ENCODE peak calls at places on chromosomes 12 and 14, in five cellular contexts. One of them, this sample, is unnamed.

GRCh38 chr12:124567673-124568373 is 411 bp upstream of the NCOR2 start:
- DNase-seq in H9: peak; percentile 75
- DNase-seq in MM.1S: peak; percentile 67
- DNase-seq in neural progenitor cell: no peak
- DNase-seq in astrocyte: peak; percentile 94
- DNase-seq in this sample: peak; percentile 94

GRCh38 chr14:96638041-96638855 is 136.1 kb downstream of the PAPOLA start:
- DNase-seq in astrocyte: no peak
- DNase-seq in H9: no peak
- DNase-seq in MM.1S: no peak
- DNase-seq in neural progenitor cell: no peak
- DNase-seq in this sample: no peak

GRCh38 chr14:84707830-84708229 is 822.1 kb upstream of the FLRT2 start:
- DNase-seq in MM.1S: no peak
- DNase-seq in astrocyte: no peak
- DNase-seq in H9: no peak
- DNase-seq in neural progenitor cell: peak; percentile 28
- DNase-seq in this sample: no peak

GRCh38 chr12:115176741-115177400 is 492.9 kb upstream of the TBX3 start:
- DNase-seq in astrocyte: peak; percentile 41
- DNase-seq in neural progenitor cell: no peak
- DNase-seq in MM.1S: no peak
- DNase-seq in H9: no peak
- DNase-seq in this sample: no peak

GRCh38 chr12:91617830-91618229 is 435.2 kb upstream of the DCN start:
- DNase-seq in H9: no peak
- DNase-seq in astrocyte: no peak
- DNase-seq in neural progenitor cell: no peak
- DNase-seq in MM.1S: no peak
- DNase-seq in this sample: no peak

GRCh38 chr12:53048780-53049401 is 974 bp upstream of the TNS2 start:
- DNase-seq in H9: peak; percentile 83
- DNase-seq in neural progenitor cell: peak; percentile 71
- DNase-seq in MM.1S: no peak
- DNase-seq in astrocyte: no peak
- DNase-seq in this sample: peak; percentile 78

GRCh38 chr12:79298511-79298910 is 392.3 kb downstream of the PAWR start:
- DNase-seq in astrocyte: no peak
- DNase-seq in neural progenitor cell: no peak
- DNase-seq in H9: no peak
- DNase-seq in MM.1S: no peak
- DNase-seq in this sample: no peak

GRCh38 chr12:116524964-116525379 is 34.2 kb upstream of the MAP1LC3B2 start:
- DNase-seq in MM.1S: no peak
- DNase-seq in neural progenitor cell: peak; percentile 60
- DNase-seq in H9: peak; percentile 84
- DNase-seq in astrocyte: peak; percentile 60
- DNase-seq in this sample: no peak

GRCh38 chr12:47207005-47207717 is 127.4 kb upstream of the AMIGO2 start:
- DNase-seq in neural progenitor cell: no peak
- DNase-seq in MM.1S: peak; percentile 63
- DNase-seq in astrocyte: no peak
- DNase-seq in H9: no peak
- DNase-seq in this sample: no peak

GRCh38 chr12:79997115-79997805 is 62.4 kb upstream of the PPP1R12A start:
- DNase-seq in MM.1S: peak; percentile 48
- DNase-seq in astrocyte: no peak
- DNase-seq in H9: no peak
- DNase-seq in neural progenitor cell: no peak
- DNase-seq in this sample: no peak

GRCh38 chr12:69708649-69709048 is 9.5 kb upstream of the BEST3 start:
- DNase-seq in neural progenitor cell: no peak
- DNase-seq in H9: no peak
- DNase-seq in MM.1S: peak; percentile 26
- DNase-seq in astrocyte: no peak
- DNase-seq in this sample: no peak

GRCh38 chr14:25150401-25150800 is 100.5 kb upstream of the STXBP6 start:
- DNase-seq in H9: no peak
- DNase-seq in neural progenitor cell: no peak
- DNase-seq in MM.1S: no peak
- DNase-seq in astrocyte: peak; percentile 58
- DNase-seq in this sample: no peak

GRCh38 chr12:10361622-10362021 is 28.2 kb downstream of the KLRK1 start:
- DNase-seq in H9: no peak
- DNase-seq in astrocyte: peak; percentile 76
- DNase-seq in MM.1S: no peak
- DNase-seq in neural progenitor cell: no peak
- DNase-seq in this sample: peak; percentile 56

GRCh38 chr12:50355365-50355764 is 41.0 kb downstream of the FAM186A start:
- DNase-seq in astrocyte: no peak
- DNase-seq in H9: no peak
- DNase-seq in neural progenitor cell: no peak
- DNase-seq in MM.1S: no peak
- DNase-seq in this sample: no peak

GRCh38 chr12:1583421-1584078 is 10.8 kb downstream of the FBXL14 start:
- DNase-seq in H9: peak; percentile 74
- DNase-seq in neural progenitor cell: peak; percentile 92
- DNase-seq in astrocyte: peak; percentile 70
- DNase-seq in MM.1S: peak; percentile 79
- DNase-seq in this sample: peak; percentile 89

GRCh38 chr14:20667957-20668356 is 16.4 kb upstream of the RNASE4 start:
- DNase-seq in astrocyte: no peak
- DNase-seq in neural progenitor cell: no peak
- DNase-seq in H9: no peak
- DNase-seq in MM.1S: peak; percentile 28
- DNase-seq in this sample: no peak

GRCh38 chr12:27936196-27936595 is 36.3 kb downstream of the PTHLH start:
- DNase-seq in astrocyte: peak; percentile 23
- DNase-seq in neural progenitor cell: peak; percentile 5
- DNase-seq in H9: no peak
- DNase-seq in MM.1S: no peak
- DNase-seq in this sample: no peak

GRCh38 chr14:92677087-92677668 is 71.2 kb downstream of the LGMN start:
- DNase-seq in neural progenitor cell: no peak
- DNase-seq in astrocyte: no peak
- DNase-seq in MM.1S: no peak
- DNase-seq in H9: no peak
- DNase-seq in this sample: no peak

GRCh38 chr12:68106660-68107059 is 52.9 kb downstream of the IFNG start:
- DNase-seq in MM.1S: no peak
- DNase-seq in astrocyte: no peak
- DNase-seq in H9: no peak
- DNase-seq in neural progenitor cell: no peak
- DNase-seq in this sample: no peak

GRCh38 chr12:92506460-92506859 is 196.3 kb upstream of the PLEKHG7 start:
- DNase-seq in astrocyte: no peak
- DNase-seq in neural progenitor cell: no peak
- DNase-seq in MM.1S: no peak
- DNase-seq in H9: no peak
- DNase-seq in this sample: peak; percentile 17

GRCh38 chr14:102775855-102776760 is 1.1 kb upstream of the TRAF3 start:
- DNase-seq in H9: peak; percentile 32
- DNase-seq in MM.1S: no peak
- DNase-seq in astrocyte: peak; percentile 77
- DNase-seq in neural progenitor cell: no peak
- DNase-seq in this sample: peak; percentile 78

GRCh38 chr12:96422192-96422591 is 22.0 kb upstream of the CDK17 start:
- DNase-seq in MM.1S: no peak
- DNase-seq in H9: no peak
- DNase-seq in neural progenitor cell: no peak
- DNase-seq in astrocyte: no peak
- DNase-seq in this sample: no peak

GRCh38 chr14:103891667-103892215 is 36.5 kb upstream of the TDRD9 start:
- DNase-seq in H9: no peak
- DNase-seq in neural progenitor cell: no peak
- DNase-seq in MM.1S: no peak
- DNase-seq in astrocyte: no peak
- DNase-seq in this sample: no peak

GRCh38 chr12:88650715-88651114 is 70.4 kb upstream of the KITLG start:
- DNase-seq in MM.1S: no peak
- DNase-seq in H9: no peak
- DNase-seq in astrocyte: peak; percentile 57
- DNase-seq in neural progenitor cell: no peak
- DNase-seq in this sample: peak; percentile 35
- H3K4me2 ChIP-seq in MM.1S: no peak overlapping the region
- H3K4me2 ChIP-seq in H9: no peak overlapping the region
- H3K4me2 ChIP-seq in astrocyte: no peak overlapping the region
- H3K4me2 ChIP-seq in neural progenitor cell: no peak overlapping the region
- H3K4me2 ChIP-seq in this sample: no peak overlapping the region

GRCh38 chr14:69637503-69638030 is 26.2 kb downstream of the SUSD6 start:
- DNase-seq in MM.1S: no peak
- DNase-seq in H9: no peak
- DNase-seq in astrocyte: no peak
- DNase-seq in neural progenitor cell: peak; percentile 56
- DNase-seq in this sample: peak; percentile 42

GRCh38 chr14:69643430-69644200 is 32.2 kb downstream of the SUSD6 start:
- DNase-seq in MM.1S: no peak
- DNase-seq in neural progenitor cell: no peak
- DNase-seq in H9: no peak
- DNase-seq in astrocyte: peak; percentile 80
- DNase-seq in this sample: no peak

GRCh38 chr14:69644814-69645213 is 33.4 kb downstream of the SUSD6 start:
- DNase-seq in astrocyte: no peak
- DNase-seq in H9: no peak
- DNase-seq in neural progenitor cell: no peak
- DNase-seq in MM.1S: no peak
- DNase-seq in this sample: no peak

GRCh38 chr14:69636718-69637480 is 25.5 kb downstream of the SUSD6 start:
- DNase-seq in astrocyte: no peak
- DNase-seq in H9: no peak
- DNase-seq in MM.1S: no peak
- DNase-seq in neural progenitor cell: no peak
- DNase-seq in this sample: no peak

GRCh38 chr14:69640931-69641330 is 29.5 kb downstream of the SUSD6 start:
- DNase-seq in astrocyte: no peak
- DNase-seq in H9: no peak
- DNase-seq in MM.1S: no peak
- DNase-seq in neural progenitor cell: no peak
- DNase-seq in this sample: no peak
- H3K4me1 ChIP-seq in astrocyte: peaks cover 26% of the 10 kb centered on the region
- H3K4me1 ChIP-seq in H9: peaks cover 10% of the 10 kb centered on the region
- H3K4me1 ChIP-seq in MM.1S: peaks cover 12% of the 10 kb centered on the region
- H3K4me1 ChIP-seq in neural progenitor cell: peaks cover 32% of the 10 kb centered on the region
- H3K4me1 ChIP-seq in this sample: peaks cover 19% of the 10 kb centered on the region

DNA sequence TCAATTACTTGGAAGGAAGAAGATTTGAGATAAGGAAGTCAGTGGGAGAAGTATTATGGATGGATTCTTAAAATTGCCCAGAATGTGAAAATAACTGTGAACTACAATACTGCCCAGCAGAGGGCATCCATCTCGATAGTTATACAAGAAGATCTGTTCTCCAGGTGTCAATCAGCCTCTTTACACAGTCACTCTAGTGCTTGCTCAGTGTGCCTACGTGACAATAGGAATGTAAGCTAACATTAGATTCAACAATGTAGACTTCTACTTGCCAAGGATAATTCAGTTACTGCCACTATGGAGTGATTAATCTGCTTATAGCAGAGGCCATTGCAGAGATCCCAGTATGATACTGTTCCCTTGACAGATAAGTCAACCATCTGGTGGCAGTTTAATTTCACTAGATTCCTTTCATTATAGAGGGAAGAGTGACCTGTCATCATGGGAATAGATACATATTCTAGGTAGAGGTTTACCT is 10.6 kb upstream of the MAP4K5 start:
- DNase-seq in MM.1S: peak; percentile 47
- DNase-seq in neural progenitor cell: peak; percentile 66
- DNase-seq in astrocyte: peak; percentile 41
- DNase-seq in H9: no peak
- DNase-seq in this sample: peak; percentile 51
- H2AFZ ChIP-seq in MM.1S: no peak overlapping the region
- H2AFZ ChIP-seq in neural progenitor cell: no peak overlapping the region
- H2AFZ ChIP-seq in astrocyte: no peak overlapping the region
- H2AFZ ChIP-seq in H9: no peak overlapping the region
- H2AFZ ChIP-seq in this sample: no peak overlapping the region

GRCh38 chr14:61048640-61049039 is 67.6 kb downstream of the SLC38A6 start:
- DNase-seq in astrocyte: no peak
- DNase-seq in neural progenitor cell: no peak
- DNase-seq in MM.1S: no peak
- DNase-seq in H9: no peak
- DNase-seq in this sample: no peak

DNA sequence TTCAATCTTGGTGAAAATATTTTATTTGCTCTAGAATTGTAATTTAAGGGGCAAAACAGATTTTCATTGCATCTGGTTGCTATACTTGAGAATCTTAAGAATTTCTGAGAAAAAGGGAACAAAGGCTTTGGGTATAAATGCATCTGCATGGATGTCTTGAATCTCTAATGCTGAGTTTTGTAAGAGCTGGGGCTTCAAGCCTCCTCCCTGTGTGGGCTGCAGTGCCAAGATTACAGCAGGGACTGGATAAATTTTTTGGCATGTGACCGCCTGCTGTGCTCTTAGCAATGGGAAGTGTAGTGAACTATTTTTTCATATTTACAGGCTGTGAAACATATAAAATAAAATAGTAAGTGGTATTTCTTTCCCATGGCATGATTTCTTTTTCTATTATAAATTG is 70.0 kb downstream of the SLC38A6 start:
- DNase-seq in astrocyte: no peak
- DNase-seq in neural progenitor cell: peak; percentile 11
- DNase-seq in H9: no peak
- DNase-seq in MM.1S: no peak
- DNase-seq in this sample: no peak
- H3K4me2 ChIP-seq in astrocyte: no peak overlapping the region
- H3K4me2 ChIP-seq in neural progenitor cell: no peak overlapping the region
- H3K4me2 ChIP-seq in H9: no peak overlapping the region
- H3K4me2 ChIP-seq in MM.1S: no peak overlapping the region
- H3K4me2 ChIP-seq in this sample: no peak overlapping the region

DNA sequence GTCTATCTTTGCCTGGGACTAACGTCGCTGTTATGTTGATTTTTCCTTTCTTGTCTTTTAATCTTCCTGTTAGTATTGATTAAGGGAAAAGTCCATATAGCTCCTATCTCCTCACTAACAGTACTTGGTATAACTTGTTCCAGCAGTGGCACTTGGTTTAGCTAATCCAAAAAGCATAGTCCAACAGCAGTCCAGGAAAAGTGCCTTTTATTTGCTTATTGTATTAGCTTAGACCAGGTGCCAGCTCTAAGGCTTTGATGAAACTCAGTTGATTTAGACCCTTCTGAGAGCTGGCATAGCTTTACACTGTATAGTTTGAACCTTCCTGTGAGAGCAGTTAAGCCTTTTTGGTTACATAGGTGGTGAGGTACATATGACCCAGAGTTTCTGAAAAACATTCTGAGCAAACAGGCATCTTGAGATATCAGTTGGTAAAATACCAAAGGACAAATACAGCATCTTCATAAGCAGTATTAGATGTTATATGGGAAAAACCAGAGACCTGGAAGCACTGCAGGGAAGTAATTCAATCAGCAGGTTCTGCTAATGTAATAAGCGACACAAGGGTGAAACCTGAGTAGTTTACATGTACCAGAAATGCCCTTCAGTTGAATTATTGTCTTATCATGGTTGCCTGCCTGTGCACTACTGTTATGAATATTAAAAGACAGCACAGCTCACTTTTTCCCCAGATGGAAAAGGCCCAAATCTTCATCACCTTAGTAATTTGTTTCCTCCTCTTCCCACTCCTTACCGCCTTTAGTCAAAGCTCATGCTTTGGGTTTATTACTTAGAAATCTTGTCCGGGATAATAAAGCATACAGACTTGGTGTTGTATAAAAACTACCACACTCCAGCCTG is 13.0 kb downstream of the PELI2 start:
- DNase-seq in MM.1S: no peak
- DNase-seq in neural progenitor cell: no peak
- DNase-seq in H9: no peak
- DNase-seq in astrocyte: no peak
- DNase-seq in this sample: no peak
- H3K4me1 ChIP-seq in MM.1S: no peaks in the 10 kb centered on the region
- H3K4me1 ChIP-seq in neural progenitor cell: peaks cover 89% of the 10 kb centered on the region
- H3K4me1 ChIP-seq in H9: peaks cover 2% of the 10 kb centered on the region
- H3K4me1 ChIP-seq in astrocyte: peaks cover 3% of the 10 kb centered on the region
- H3K4me1 ChIP-seq in this sample: peaks cover 3% of the 10 kb centered on the region

GRCh38 chr12:32558941-32559340 is 120.2 kb upstream of the DNM1L start:
- DNase-seq in neural progenitor cell: no peak
- DNase-seq in MM.1S: peak; percentile 87
- DNase-seq in H9: no peak
- DNase-seq in astrocyte: no peak
- DNase-seq in this sample: peak; percentile 78
- H2AFZ ChIP-seq in neural progenitor cell: no peak overlapping the region
- H2AFZ ChIP-seq in MM.1S: no peak overlapping the region
- H2AFZ ChIP-seq in H9: no peak overlapping the region
- H2AFZ ChIP-seq in astrocyte: no peak overlapping the region
- H2AFZ ChIP-seq in this sample: no peak overlapping the region

This sample was measured in mesenchymal stem cell.